ENCODE peak calls at places on chromosomes 1 and 21, in five cellular contexts. One of them, this sample, is unnamed.
A peak's percentile ranks its signal among the peaks of the same experiment; 100 is the strongest.

GRCh38 chr1:61851235-61851634 is 109.0 kb downstream of the PATJ start:
- DNase-seq in dorsolateral prefrontal cortex: no peak
- DNase-seq in gastrocnemius medialis: no peak
- DNase-seq in lower lobe of right lung: no peak
- DNase-seq in AG04449: no peak
- DNase-seq in this sample: no peak

GRCh38 chr1:67367370-67368345 is 60.0 kb downstream of the IL12RB2 start:
- DNase-seq in dorsolateral prefrontal cortex: no peak
- DNase-seq in gastrocnemius medialis: peak; percentile 34
- DNase-seq in lower lobe of right lung: no peak
- DNase-seq in AG04449: no peak
- DNase-seq in this sample: no peak

GRCh38 chr1:225737866-225738265 is 39.8 kb upstream of the SRP9 start:
- DNase-seq in dorsolateral prefrontal cortex: no peak
- DNase-seq in gastrocnemius medialis: no peak
- DNase-seq in lower lobe of right lung: no peak
- DNase-seq in AG04449: no peak
- DNase-seq in this sample: no peak

GRCh38 chr1:103941086-103941485 is 191.4 kb downstream of the AMY1C start:
- DNase-seq in dorsolateral prefrontal cortex: no peak
- DNase-seq in gastrocnemius medialis: no peak
- DNase-seq in lower lobe of right lung: no peak
- DNase-seq in AG04449: no peak
- DNase-seq in this sample: no peak

GRCh38 chr1:41882068-41882477 is 36.6 kb downstream of the HIVEP3 start:
- DNase-seq in dorsolateral prefrontal cortex: no peak
- DNase-seq in gastrocnemius medialis: no peak
- DNase-seq in lower lobe of right lung: no peak
- DNase-seq in AG04449: no peak
- DNase-seq in this sample: no peak

GRCh38 chr1:240998024-240998423 is 359.0 kb downstream of the RGS7 start:
- DNase-seq in dorsolateral prefrontal cortex: no peak
- DNase-seq in gastrocnemius medialis: no peak
- DNase-seq in lower lobe of right lung: no peak
- DNase-seq in AG04449: no peak
- DNase-seq in this sample: no peak

GRCh38 chr1:109891930-109892329 is 18.7 kb upstream of the CSF1 start:
- DNase-seq in dorsolateral prefrontal cortex: no peak
- DNase-seq in gastrocnemius medialis: peak; percentile 73
- DNase-seq in lower lobe of right lung: no peak
- DNase-seq in AG04449: no peak
- DNase-seq in this sample: no peak

GRCh38 chr1:53765656-53766055 is 26.7 kb upstream of the GLIS1 start:
- DNase-seq in dorsolateral prefrontal cortex: no peak
- DNase-seq in gastrocnemius medialis: no peak
- DNase-seq in lower lobe of right lung: no peak
- DNase-seq in AG04449: peak; percentile 14
- DNase-seq in this sample: no peak

GRCh38 chr1:180248176-180248575 is 18.1 kb downstream of the LHX4 start:
- DNase-seq in dorsolateral prefrontal cortex: no peak
- DNase-seq in gastrocnemius medialis: no peak
- DNase-seq in lower lobe of right lung: peak; percentile 43
- DNase-seq in AG04449: no peak
- DNase-seq in this sample: no peak

GRCh38 chr1:209434066-209434465 is 149.4 kb upstream of the CAMK1G start:
- DNase-seq in dorsolateral prefrontal cortex: peak; percentile 65
- DNase-seq in gastrocnemius medialis: no peak
- DNase-seq in lower lobe of right lung: no peak
- DNase-seq in AG04449: no peak
- DNase-seq in this sample: no peak

GRCh38 chr1:214570442-214570841 is 19.0 kb upstream of the PTPN14 start:
- DNase-seq in dorsolateral prefrontal cortex: no peak
- DNase-seq in gastrocnemius medialis: no peak
- DNase-seq in lower lobe of right lung: no peak
- DNase-seq in AG04449: no peak
- DNase-seq in this sample: no peak

GRCh38 chr1:28199328-28200233 is 23.1 kb upstream of the PTAFR start:
- DNase-seq in dorsolateral prefrontal cortex: no peak
- DNase-seq in gastrocnemius medialis: no peak
- DNase-seq in lower lobe of right lung: no peak
- DNase-seq in AG04449: no peak
- DNase-seq in this sample: no peak

GRCh38 chr1:243964915-243965314 is 86.2 kb upstream of the ZBTB18 start:
- DNase-seq in dorsolateral prefrontal cortex: no peak
- DNase-seq in gastrocnemius medialis: no peak
- DNase-seq in lower lobe of right lung: no peak
- DNase-seq in AG04449: no peak
- DNase-seq in this sample: no peak

GRCh38 chr1:225447649-225448048 is 19.8 kb upstream of the LBR start:
- DNase-seq in dorsolateral prefrontal cortex: no peak
- DNase-seq in gastrocnemius medialis: no peak
- DNase-seq in lower lobe of right lung: no peak
- DNase-seq in AG04449: no peak
- DNase-seq in this sample: no peak

GRCh38 chr1:116667577-116668105 is at the start of gene IGSF3:
- DNase-seq in dorsolateral prefrontal cortex: peak; percentile 60
- DNase-seq in gastrocnemius medialis: peak; percentile 29
- DNase-seq in lower lobe of right lung: peak; percentile 88
- DNase-seq in AG04449: no peak
- DNase-seq in this sample: no peak

GRCh38 chr21:44760376-44760775 is 41.2 kb downstream of the UBE2G2 start:
- DNase-seq in dorsolateral prefrontal cortex: no peak
- DNase-seq in gastrocnemius medialis: no peak
- DNase-seq in lower lobe of right lung: no peak
- DNase-seq in AG04449: no peak
- DNase-seq in this sample: no peak

GRCh38 chr1:186982116-186982515 is 153.4 kb downstream of the PLA2G4A start:
- DNase-seq in dorsolateral prefrontal cortex: no peak
- DNase-seq in gastrocnemius medialis: no peak
- DNase-seq in lower lobe of right lung: no peak
- DNase-seq in AG04449: no peak
- DNase-seq in this sample: no peak

GRCh38 chr1:27726173-27726793 is 522 bp downstream of the FAM76A start:
- DNase-seq in dorsolateral prefrontal cortex: peak; percentile 63
- DNase-seq in gastrocnemius medialis: peak; percentile 41
- DNase-seq in lower lobe of right lung: peak; percentile 80
- DNase-seq in AG04449: no peak
- DNase-seq in this sample: no peak

GRCh38 chr1:207811920-207812720 is 60.3 kb downstream of the CD46 start:
- DNase-seq in dorsolateral prefrontal cortex: peak; percentile 82
- DNase-seq in gastrocnemius medialis: peak; percentile 97
- DNase-seq in lower lobe of right lung: peak; percentile 81
- DNase-seq in AG04449: no peak
- DNase-seq in this sample: no peak

GRCh38 chr1:46673749-46674182 is 2.1 kb downstream of the TEX38 start:
- DNase-seq in dorsolateral prefrontal cortex: no peak
- DNase-seq in gastrocnemius medialis: no peak
- DNase-seq in lower lobe of right lung: no peak
- DNase-seq in AG04449: no peak
- DNase-seq in this sample: no peak

GRCh38 chr1:172137703-172138102 is 282.8 kb upstream of the C1orf105 start:
- DNase-seq in dorsolateral prefrontal cortex: no peak
- DNase-seq in gastrocnemius medialis: no peak
- DNase-seq in lower lobe of right lung: no peak
- DNase-seq in AG04449: no peak
- DNase-seq in this sample: no peak

GRCh38 chr1:8873001-8873400 is 5.5 kb downstream of the ENO1 start:
- DNase-seq in dorsolateral prefrontal cortex: no peak
- DNase-seq in gastrocnemius medialis: no peak
- DNase-seq in lower lobe of right lung: no peak
- DNase-seq in AG04449: no peak
- DNase-seq in this sample: no peak

GRCh38 chr1:167678422-167678821 is 43.4 kb upstream of the MPZL1 start:
- DNase-seq in dorsolateral prefrontal cortex: no peak
- DNase-seq in gastrocnemius medialis: no peak
- DNase-seq in lower lobe of right lung: no peak
- DNase-seq in AG04449: no peak
- DNase-seq in this sample: no peak

GRCh38 chr1:40384887-40385286 is 11.4 kb downstream of the SMAP2 start:
- DNase-seq in dorsolateral prefrontal cortex: no peak
- DNase-seq in gastrocnemius medialis: no peak
- DNase-seq in lower lobe of right lung: no peak
- DNase-seq in AG04449: no peak
- DNase-seq in this sample: no peak

GRCh38 chr1:162364498-162364897 is 12.2 kb downstream of the SPATA46 start:
- DNase-seq in dorsolateral prefrontal cortex: no peak
- DNase-seq in gastrocnemius medialis: no peak
- DNase-seq in lower lobe of right lung: no peak
- DNase-seq in AG04449: no peak
- DNase-seq in this sample: no peak

GRCh38 chr1:228021526-228022030 is 14.8 kb downstream of the WNT3A start:
- DNase-seq in dorsolateral prefrontal cortex: peak; percentile 20
- DNase-seq in gastrocnemius medialis: no peak
- DNase-seq in lower lobe of right lung: peak; percentile 52
- DNase-seq in AG04449: no peak
- DNase-seq in this sample: no peak

GRCh38 chr1:118859999-118860398 is 128.1 kb downstream of the TBX15 start:
- DNase-seq in dorsolateral prefrontal cortex: no peak
- DNase-seq in gastrocnemius medialis: no peak
- DNase-seq in lower lobe of right lung: no peak
- DNase-seq in AG04449: no peak
- DNase-seq in this sample: no peak

GRCh38 chr1:247415423-247416361 is at the start of gene NLRP3:
- DNase-seq in dorsolateral prefrontal cortex: no peak
- DNase-seq in gastrocnemius medialis: peak; percentile 17
- DNase-seq in lower lobe of right lung: peak; percentile 62
- DNase-seq in AG04449: no peak
- DNase-seq in this sample: no peak

GRCh38 chr1:41371630-41372599 is 10.7 kb downstream of the FOXO6 start:
- DNase-seq in dorsolateral prefrontal cortex: no peak
- DNase-seq in gastrocnemius medialis: peak; percentile 71
- DNase-seq in lower lobe of right lung: no peak
- DNase-seq in AG04449: no peak
- DNase-seq in this sample: no peak

GRCh38 chr1:247448107-247448778 is 9.7 kb downstream of the OR2B11 start:
- DNase-seq in dorsolateral prefrontal cortex: peak; percentile 58
- DNase-seq in gastrocnemius medialis: peak; percentile 44
- DNase-seq in lower lobe of right lung: peak; percentile 80
- DNase-seq in AG04449: no peak
- DNase-seq in this sample: no peak

GRCh38 chr1:181651276-181651675 is 168.0 kb downstream of the CACNA1E start:
- DNase-seq in dorsolateral prefrontal cortex: no peak
- DNase-seq in gastrocnemius medialis: no peak
- DNase-seq in lower lobe of right lung: no peak
- DNase-seq in AG04449: no peak
- DNase-seq in this sample: no peak

GRCh38 chr1:184553845-184554244 is 167.0 kb downstream of the C1orf21 start:
- DNase-seq in dorsolateral prefrontal cortex: no peak
- DNase-seq in gastrocnemius medialis: no peak
- DNase-seq in lower lobe of right lung: no peak
- DNase-seq in AG04449: no peak
- DNase-seq in this sample: no peak

GRCh38 chr1:149849947-149850360 is 49.4 kb upstream of the BOLA1 start:
- DNase-seq in dorsolateral prefrontal cortex: no peak
- DNase-seq in gastrocnemius medialis: no peak
- DNase-seq in lower lobe of right lung: no peak
- DNase-seq in AG04449: no peak
- DNase-seq in this sample: no peak

GRCh38 chr1:165344198-165344597 is 12.3 kb downstream of the LMX1A start:
- DNase-seq in dorsolateral prefrontal cortex: no peak
- DNase-seq in gastrocnemius medialis: no peak
- DNase-seq in lower lobe of right lung: no peak
- DNase-seq in AG04449: no peak
- DNase-seq in this sample: no peak

GRCh38 chr1:1123581-1124507 is 8.0 kb upstream of the C1orf159 start:
- DNase-seq in dorsolateral prefrontal cortex: no peak
- DNase-seq in gastrocnemius medialis: no peak
- DNase-seq in lower lobe of right lung: peak; percentile 46
- DNase-seq in AG04449: no peak
- DNase-seq in this sample: no peak

GRCh38 chr1:171245458-171246064 is 2.7 kb upstream of the FMO1 start:
- DNase-seq in dorsolateral prefrontal cortex: no peak
- DNase-seq in gastrocnemius medialis: no peak
- DNase-seq in lower lobe of right lung: no peak
- DNase-seq in AG04449: no peak
- DNase-seq in this sample: no peak

GRCh38 chr1:52033190-52034049 is at the start of gene KTI12:
- DNase-seq in dorsolateral prefrontal cortex: peak; percentile 88
- DNase-seq in gastrocnemius medialis: peak; percentile 74
- DNase-seq in lower lobe of right lung: peak; percentile 93
- DNase-seq in AG04449: peak; percentile 51
- DNase-seq in this sample: peak; percentile 54

GRCh38 chr1:156025873-156026272 is 5.1 kb upstream of the SSR2 start:
- DNase-seq in dorsolateral prefrontal cortex: no peak
- DNase-seq in gastrocnemius medialis: no peak
- DNase-seq in lower lobe of right lung: peak; percentile 65
- DNase-seq in AG04449: no peak
- DNase-seq in this sample: no peak

GRCh38 chr1:178438432-178438831 is 58.3 kb downstream of the CLEC20A start:
- DNase-seq in dorsolateral prefrontal cortex: no peak
- DNase-seq in gastrocnemius medialis: no peak
- DNase-seq in lower lobe of right lung: no peak
- DNase-seq in AG04449: no peak
- DNase-seq in this sample: no peak

GRCh38 chr1:111399792-111400610 is 27.5 kb downstream of the OVGP1 start:
- DNase-seq in dorsolateral prefrontal cortex: no peak
- DNase-seq in gastrocnemius medialis: no peak
- DNase-seq in lower lobe of right lung: no peak
- DNase-seq in AG04449: no peak
- DNase-seq in this sample: no peak
- TF ChIP-seq CTCF in dorsolateral prefrontal cortex: peak; percentile 84
- TF ChIP-seq CTCF in gastrocnemius medialis: no peak
- TF ChIP-seq CTCF in lower lobe of right lung: peak; percentile 70
- TF ChIP-seq CTCF in AG04449: peak; percentile 54
- TF ChIP-seq CTCF in this sample: peak; percentile 65

DNA sequence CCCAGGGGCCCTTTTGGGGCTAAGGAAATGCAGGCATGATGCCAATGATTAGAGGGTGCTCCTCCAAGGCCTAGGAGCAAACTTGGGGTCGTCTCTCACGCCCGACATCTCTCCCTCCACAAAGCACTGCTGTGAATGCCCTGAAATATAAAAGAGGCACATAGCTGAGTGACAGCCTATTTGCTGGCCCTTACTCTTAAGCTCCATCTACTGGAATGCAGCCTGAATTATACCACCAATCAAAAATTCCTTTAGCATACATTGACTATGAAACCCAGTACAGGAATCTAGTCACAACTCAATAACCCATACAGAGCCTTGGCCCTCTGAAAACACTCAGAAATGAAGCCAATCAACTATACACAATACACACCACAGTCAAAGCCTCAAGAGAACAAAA is 105.5 kb downstream of the LRIG2 start:
- DNase-seq in dorsolateral prefrontal cortex: no peak
- DNase-seq in gastrocnemius medialis: no peak
- DNase-seq in lower lobe of right lung: no peak
- DNase-seq in AG04449: no peak
- DNase-seq in this sample: no peak
- TF ChIP-seq CTCF in dorsolateral prefrontal cortex: no peak
- TF ChIP-seq CTCF in gastrocnemius medialis: no peak
- TF ChIP-seq CTCF in lower lobe of right lung: no peak
- TF ChIP-seq CTCF in AG04449: peak; percentile 8
- TF ChIP-seq CTCF in this sample: no peak

GRCh38 chr1:26279598-26280332 is at the start of gene SH3BGRL3:
- DNase-seq in dorsolateral prefrontal cortex: peak; percentile 91
- DNase-seq in gastrocnemius medialis: peak; percentile 82
- DNase-seq in lower lobe of right lung: peak; percentile 94
- DNase-seq in AG04449: no peak
- DNase-seq in this sample: peak; percentile 61
- TF ChIP-seq CTCF in dorsolateral prefrontal cortex: peak; percentile 39
- TF ChIP-seq CTCF in gastrocnemius medialis: peak; percentile 8
- TF ChIP-seq CTCF in lower lobe of right lung: peak; percentile 38
- TF ChIP-seq CTCF in AG04449: peak; percentile 75
- TF ChIP-seq CTCF in this sample: no peak

GRCh38 chr1:201020647-201021332 is 2.7 kb downstream of the KIF21B start:
- DNase-seq in dorsolateral prefrontal cortex: peak; percentile 63
- DNase-seq in gastrocnemius medialis: no peak
- DNase-seq in lower lobe of right lung: no peak
- DNase-seq in AG04449: no peak
- DNase-seq in this sample: no peak
- TF ChIP-seq CTCF in dorsolateral prefrontal cortex: peak; percentile 46
- TF ChIP-seq CTCF in gastrocnemius medialis: no peak
- TF ChIP-seq CTCF in lower lobe of right lung: peak; percentile 17
- TF ChIP-seq CTCF in AG04449: peak; percentile 20
- TF ChIP-seq CTCF in this sample: no peak